ENCODE peak calls at places on chromosomes 7 and 10, in five cellular contexts. I is CD8-positive, alpha-beta T cell; L is D341Med; C is CD8-positive, alpha-beta memory T cell; P is activated CD4-positive, alpha-beta T cell treated with anti-CD3 and anti-CD28 coated beads, Interleukin-2, amount 10 ng/mL, durations not matched to agents 7 days and 5 days. W is an unnamed sample.

GRCh38 chr10:78780551-78780961 is 288.2 kb upstream of the ZMIZ1 start:
- DNase-seq in I (no peak), L (no peak), C (no peak), P (no peak), W (no peak)

GRCh38 chr7:109094-109493 is 83.3 kb upstream of the FAM20C start:
- DNase-seq in I (no peak), L (no peak), C (no peak), P (no peak), W (peak)

GRCh38 chr7:30596043-30596641 is 1.5 kb downstream of the GARS1 start:
- DNase-seq in I (no peak), L (peak), C (no peak), P (peak), W (peak)

GRCh38 chr7:27181176-27181520 is 3.9 kb downstream of the HOXA11 start:
- DNase-seq in I (no peak), L (no peak), C (no peak), P (no peak), W (no peak)

GRCh38 chr10:59905735-59906416 is 480 bp downstream of the CCDC6 start:
- DNase-seq in I (peak), L (no peak), C (no peak), P (no peak), W (no peak)

GRCh38 chr10:3418901-3419300 is 246.3 kb upstream of the PITRM1 start:
- DNase-seq in I (no peak), L (no peak), C (no peak), P (no peak), W (no peak)

GRCh38 chr10:44925811-44926760 is 14.9 kb downstream of the TMEM72 start:
- DNase-seq in I (no peak), L (no peak), C (no peak), P (no peak), W (no peak)

GRCh38 chr10:113187066-113187777 is 237.2 kb downstream of the TCF7L2 start:
- DNase-seq in I (no peak), L (no peak), C (no peak), P (no peak), W (peak)

GRCh38 chr10:93072713-93073538 is 767 bp upstream of the CYP26A1 start:
- DNase-seq in I (no peak), L (no peak), C (no peak), P (no peak), W (no peak)

GRCh38 chr7:47698386-47698785 is 116.5 kb upstream of the TNS3 start:
- DNase-seq in I (no peak), L (no peak), C (no peak), P (no peak), W (no peak)

GRCh38 chr10:92688927-92689662 is 660 bp upstream of the HHEX start:
- DNase-seq in I (no peak), L (no peak), C (no peak), P (peak), W (peak)

GRCh38 chr7:2106920-2107319 is 125.8 kb downstream of the MAD1L1 start:
- DNase-seq in I (no peak), L (no peak), C (no peak), P (no peak), W (no peak)

GRCh38 chr10:1136268-1136667 is 80.1 kb downstream of the WDR37 start:
- DNase-seq in I (no peak), L (no peak), C (no peak), P (no peak), W (no peak)

GRCh38 chr7:31101544-31101943 is 49.4 kb downstream of the ADCYAP1R1 start:
- DNase-seq in I (no peak), L (no peak), C (no peak), P (no peak), W (no peak)

GRCh38 chr10:107898392-107898791 is 733.9 kb upstream of the SORCS1 start:
- DNase-seq in I (no peak), L (no peak), C (no peak), P (no peak), W (no peak)

GRCh38 chr10:34916368-34916767 is 101.3 kb upstream of the PARD3 start:
- DNase-seq in I (no peak), L (no peak), C (no peak), P (no peak), W (peak)

GRCh38 chr7:46291601-46292150 is 370.6 kb upstream of the IGFBP3 start:
- DNase-seq in I (no peak), L (no peak), C (no peak), P (no peak), W (peak)

GRCh38 chr10:113933894-113934532 is 79.6 kb downstream of the NHLRC2 start:
- DNase-seq in I (no peak), L (no peak), C (no peak), P (no peak), W (no peak)

GRCh38 chr10:70617798-70618568 is 15.4 kb upstream of the PRF1 start:
- DNase-seq in I (no peak), L (no peak), C (no peak), P (no peak), W (peak)